ENCODE peak calls at places on chromosome 3, in four cellular contexts. One of them, this sample, is unnamed.

GRCh38 chr3:173650596-173650995 is 253.1 kb downstream of the NLGN1 start:
- DNase-seq in frontal cortex: no peak
- DNase-seq in mesenteric fat pad: no peak
- DNase-seq in D721Med: no peak
- DNase-seq in this sample: no peak

GRCh38 chr3:145094355-145094941 is 1066.5 kb downstream of the PLOD2 start:
- DNase-seq in frontal cortex: no peak
- DNase-seq in mesenteric fat pad: no peak
- DNase-seq in D721Med: no peak
- DNase-seq in this sample: no peak

GRCh38 chr3:3798641-3799113 is 554 bp upstream of the LRRN1 start:
- DNase-seq in frontal cortex: peak
- DNase-seq in mesenteric fat pad: no peak
- DNase-seq in D721Med: no peak
- DNase-seq in this sample: peak

GRCh38 chr3:2420919-2421318 is 322.3 kb downstream of the CNTN4 start:
- DNase-seq in frontal cortex: no peak
- DNase-seq in mesenteric fat pad: no peak
- DNase-seq in D721Med: no peak
- DNase-seq in this sample: peak

GRCh38 chr3:156024904-156025303 is 95.5 kb upstream of the KCNAB1 start:
- DNase-seq in frontal cortex: no peak
- DNase-seq in mesenteric fat pad: no peak
- DNase-seq in D721Med: no peak
- DNase-seq in this sample: no peak

GRCh38 chr3:33047842-33048834 is 48.8 kb downstream of the GLB1 start:
- DNase-seq in frontal cortex: no peak
- DNase-seq in mesenteric fat pad: no peak
- DNase-seq in D721Med: no peak
- DNase-seq in this sample: no peak

GRCh38 chr3:14238936-14239335 is 60.3 kb downstream of the LSM3 start:
- DNase-seq in frontal cortex: no peak
- DNase-seq in mesenteric fat pad: no peak
- DNase-seq in D721Med: no peak
- DNase-seq in this sample: no peak

GRCh38 chr3:71659758-71660666 is 65.2 kb downstream of the EIF4E3 start:
- DNase-seq in frontal cortex: no peak
- DNase-seq in mesenteric fat pad: no peak
- DNase-seq in D721Med: no peak
- DNase-seq in this sample: no peak

GRCh38 chr3:14605744-14606143 is 45.8 kb upstream of the CCDC174 start:
- DNase-seq in frontal cortex: no peak
- DNase-seq in mesenteric fat pad: no peak
- DNase-seq in D721Med: no peak
- DNase-seq in this sample: no peak

GRCh38 chr3:12681089-12681488 is 17.2 kb upstream of the RAF1 start:
- DNase-seq in frontal cortex: no peak
- DNase-seq in mesenteric fat pad: no peak
- DNase-seq in D721Med: no peak
- DNase-seq in this sample: peak

GRCh38 chr3:182794806-182795369 is 1.6 kb downstream of the ATP11B start:
- DNase-seq in frontal cortex: no peak
- DNase-seq in mesenteric fat pad: no peak
- DNase-seq in D721Med: no peak
- DNase-seq in this sample: no peak

GRCh38 chr3:125194849-125195601 is 17.5 kb downstream of the SLC12A8 start:
- DNase-seq in frontal cortex: no peak
- DNase-seq in mesenteric fat pad: no peak
- DNase-seq in D721Med: no peak
- DNase-seq in this sample: no peak

GRCh38 chr3:170622369-170623159 is 36.7 kb upstream of the SLC7A14 start:
- DNase-seq in frontal cortex: no peak
- DNase-seq in mesenteric fat pad: no peak
- DNase-seq in D721Med: peak
- DNase-seq in this sample: no peak

GRCh38 chr3:88626426-88627120 is 476.8 kb downstream of the C3orf38 start:
- DNase-seq in frontal cortex: no peak
- DNase-seq in mesenteric fat pad: no peak
- DNase-seq in D721Med: no peak
- DNase-seq in this sample: no peak

GRCh38 chr3:107268461-107268860 is 108.8 kb upstream of the CCDC54 start:
- DNase-seq in frontal cortex: no peak
- DNase-seq in mesenteric fat pad: no peak
- DNase-seq in D721Med: no peak
- DNase-seq in this sample: no peak

GRCh38 chr3:146972726-146973125 is 367.6 kb upstream of the PLSCR5 start:
- DNase-seq in frontal cortex: no peak
- DNase-seq in mesenteric fat pad: no peak
- DNase-seq in D721Med: no peak
- DNase-seq in this sample: no peak

GRCh38 chr3:66423791-66424190 is 77.0 kb downstream of the LRIG1 start:
- DNase-seq in frontal cortex: no peak
- DNase-seq in mesenteric fat pad: no peak
- DNase-seq in D721Med: no peak
- DNase-seq in this sample: no peak

GRCh38 chr3:46667657-46668056 is 25.8 kb downstream of the ALS2CL start:
- DNase-seq in frontal cortex: no peak
- DNase-seq in mesenteric fat pad: peak
- DNase-seq in D721Med: no peak
- DNase-seq in this sample: peak

GRCh38 chr3:104816008-104816407 is 550.7 kb upstream of the ALCAM start:
- DNase-seq in frontal cortex: no peak
- DNase-seq in mesenteric fat pad: no peak
- DNase-seq in D721Med: no peak
- DNase-seq in this sample: no peak

GRCh38 chr3:40741729-40742128 is 217.0 kb downstream of the ZNF621 start:
- DNase-seq in frontal cortex: peak
- DNase-seq in mesenteric fat pad: no peak
- DNase-seq in D721Med: no peak
- DNase-seq in this sample: no peak

GRCh38 chr3:132721479-132722164 is 587 bp downstream of the NPHP3 start:
- DNase-seq in frontal cortex: no peak
- DNase-seq in mesenteric fat pad: peak
- DNase-seq in D721Med: no peak
- DNase-seq in this sample: peak

GRCh38 chr3:99753268-99753975 is 64.2 kb upstream of the CMSS1 start:
- DNase-seq in frontal cortex: no peak
- DNase-seq in mesenteric fat pad: no peak
- DNase-seq in D721Med: no peak
- DNase-seq in this sample: no peak

GRCh38 chr3:142613491-142613890 is 17.3 kb downstream of the PLS1 start:
- DNase-seq in frontal cortex: no peak
- DNase-seq in mesenteric fat pad: no peak
- DNase-seq in D721Med: no peak
- DNase-seq in this sample: no peak